ENCODE peak calls at places on chromosomes 7 and 10, in six cellular contexts. G is A549, Q is Peyer's patch, Y is IMR-90, N is breast epithelium, M is upper lobe of left lung. Z is an unnamed sample.

GRCh38 chr7:123432601-123433000 is 101.8 kb downstream of the IQUB start:
- DNase-seq in M (no peak), Y (no peak), G (no peak), Q (no peak), N (no peak), Z (no peak)

GRCh38 chr7:85529197-85529596 is 342.3 kb upstream of the SEMA3D start:
- DNase-seq in N (no peak), G (no peak), M (no peak), Y (peak; percentile 44), Q (no peak), Z (no peak)

GRCh38 chr10:62024026-62024701 is 122.7 kb downstream of the ARID5B start:
- DNase-seq in G (no peak), M (no peak), Q (no peak), N (no peak), Y (no peak), Z (no peak)

GRCh38 chr7:36084485-36085091 is 68.5 kb upstream of the EEPD1 start:
- DNase-seq in G (peak; percentile 53), Q (no peak), Y (peak; percentile 41), N (no peak), M (peak; percentile 68), Z (no peak)

GRCh38 chr7:141654551-141654950 is 47.4 kb downstream of the DENND11 start:
- DNase-seq in Y (peak; percentile 69), G (peak; percentile 67), M (no peak), Q (peak; percentile 60), N (no peak), Z (no peak)

GRCh38 chr7:136308230-136308629 is 331.1 kb upstream of the MTPN start:
- DNase-seq in G (no peak), Q (no peak), M (no peak), N (no peak), Y (no peak), Z (no peak)

GRCh38 chr10:51046668-51047067 is 27.6 kb upstream of the PRKG1 start:
- DNase-seq in N (no peak), Q (no peak), M (no peak), G (no peak), Y (no peak), Z (no peak)

GRCh38 chr10:79266092-79266491 is 81.2 kb upstream of the PPIF start:
- DNase-seq in Y (no peak), N (no peak), M (no peak), Q (peak; percentile 70), G (no peak), Z (no peak)

GRCh38 chr7:129376778-129377700 is 57.2 kb upstream of the STRIP2 start:
- DNase-seq in N (no peak), Y (peak; percentile 65), M (no peak), G (no peak), Q (no peak), Z (no peak)

GRCh38 chr7:139471740-139472353 is 11.6 kb downstream of the KLRG2 start:
- DNase-seq in Q (no peak), M (no peak), N (no peak), Y (peak; percentile 57), G (peak; percentile 44), Z (no peak)

GRCh38 chr10:37747081-37747480 is 110.3 kb downstream of the ZNF248 start:
- DNase-seq in Y (no peak), G (no peak), M (no peak), Q (no peak), N (no peak), Z (no peak)

GRCh38 chr7:5557920-5558401 is 134.3 kb upstream of the TNRC18 start:
- DNase-seq in Q (peak; percentile 52), G (no peak), Y (peak; percentile 11), M (peak; percentile 86), N (peak; percentile 62), Z (no peak)

GRCh38 chr7:138008588-138009349 is 6.9 kb upstream of the CREB3L2 start:
- DNase-seq in Q (no peak), N (no peak), Y (peak; percentile 68), M (no peak), G (peak; percentile 36), Z (no peak)

GRCh38 chr7:152523916-152524315 is 88.1 kb upstream of the KMT2C start:
- DNase-seq in Y (no peak), N (no peak), Q (no peak), M (peak; percentile 23), G (no peak), Z (no peak)

GRCh38 chr7:130367088-130367755 is 13.1 kb upstream of the CPA1 start:
- DNase-seq in Y (no peak), Q (no peak), N (no peak), M (no peak), G (no peak), Z (no peak)

GRCh38 chr10:59595584-59595983 is 114.1 kb downstream of the SLC16A9 start:
- DNase-seq in M (no peak), Y (no peak), N (no peak), G (no peak), Q (no peak), Z (no peak)

GRCh38 chr10:93742633-93743349 is 14.9 kb upstream of the LGI1 start:
- DNase-seq in Q (no peak), G (no peak), M (no peak), N (no peak), Y (no peak), Z (no peak)

DNA sequence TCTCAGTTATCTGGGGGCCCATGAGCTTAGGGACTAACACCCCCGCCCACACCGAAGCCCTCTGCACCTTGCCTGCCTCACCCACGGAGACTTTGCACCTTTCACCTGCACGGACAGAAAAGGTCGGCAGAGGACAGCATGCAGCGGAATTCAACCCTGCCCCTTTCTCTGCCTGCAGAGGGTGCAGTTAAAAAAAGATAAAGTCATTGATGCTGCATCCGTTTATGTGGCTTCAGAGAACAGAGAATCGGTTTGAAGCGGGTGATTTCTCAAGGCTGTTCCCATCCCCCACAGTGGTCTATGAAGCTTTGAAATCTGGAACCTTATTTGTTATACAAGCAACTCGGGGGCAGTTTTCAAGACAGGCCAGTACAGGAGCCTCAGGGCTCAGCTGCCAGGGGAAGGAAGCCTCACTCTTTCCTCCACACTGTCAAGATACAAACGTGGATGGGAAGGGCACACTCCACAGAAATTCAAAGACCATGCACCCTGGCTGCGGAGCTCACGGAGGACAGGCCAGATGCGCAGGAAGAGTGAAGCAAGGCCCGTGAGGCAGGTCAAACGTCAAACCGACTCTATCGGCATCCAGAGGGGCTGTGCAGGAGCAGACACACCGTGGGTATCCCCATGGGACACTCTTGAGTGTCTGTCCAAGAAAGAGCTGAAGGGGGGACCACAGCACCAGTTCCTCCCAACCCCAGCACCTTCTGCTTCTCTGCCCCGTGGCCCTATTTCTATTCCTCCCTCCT is 66.3 kb downstream of the INSIG1 start:
- DNase-seq in N (no peak), Y (no peak), G (no peak), Q (no peak), M (no peak), Z (no peak)
- TF ChIP-seq POLR2A in N (no peak), Y (no peak), G (no peak), Q (no peak), M (no peak), Z (no peak)

DNA sequence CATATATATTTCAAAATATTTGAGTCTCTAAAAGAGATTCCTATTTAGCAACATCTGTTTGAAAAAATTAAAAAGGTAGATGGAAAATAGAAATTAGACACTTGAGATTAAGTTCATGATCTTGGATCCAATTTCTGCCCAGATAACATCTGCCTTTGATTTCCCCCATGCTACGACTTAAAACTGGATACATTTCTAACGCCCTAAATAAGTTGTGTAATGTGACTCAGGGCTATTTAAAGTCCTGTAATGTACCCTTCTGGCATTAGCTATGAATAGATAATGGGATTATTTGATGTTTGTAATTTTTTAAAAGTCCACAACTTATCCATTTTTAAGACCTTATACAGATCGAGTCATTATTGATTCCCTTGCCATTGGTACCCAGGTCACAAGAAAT is 23.4 kb downstream of the CFAP43 start:
- DNase-seq in M (no peak), Y (no peak), G (no peak), Q (no peak), N (no peak), Z (no peak)
- H3K4me1 ChIP-seq in M (no peaks in the 10 kb centered on the region), Y (no peaks in the 10 kb centered on the region), G (no peaks in the 10 kb centered on the region), Q (no peaks in the 10 kb centered on the region), N (no peaks in the 10 kb centered on the region), Z (no peaks in the 10 kb centered on the region)

GRCh38 chr10:29409241-29410051 is 120.6 kb downstream of the LYZL1 start:
- DNase-seq in Y (peak; percentile 61), N (peak; percentile 74), M (peak; percentile 94), Q (peak; percentile 33), G (peak; percentile 80), Z (no peak)
- TF ChIP-seq POLR2A in Y (peak; percentile 76), N (peak; percentile 41), M (peak; percentile 87), Q (peak; percentile 84), G (peak; percentile 91), Z (peak; percentile 36)

GRCh38 chr10:33358016-33358415 is 23.5 kb upstream of the NRP1 start:
- DNase-seq in Y (no peak), G (no peak), M (no peak), Q (no peak), N (no peak), Z (no peak)

GRCh38 chr10:33353334-33353733 is 18.9 kb upstream of the NRP1 start:
- DNase-seq in G (no peak), Y (no peak), N (no peak), Q (no peak), M (no peak), Z (no peak)

GRCh38 chr10:33353853-33354252 is 19.4 kb upstream of the NRP1 start:
- DNase-seq in Y (no peak), N (no peak), M (no peak), G (no peak), Q (no peak), Z (no peak)

GRCh38 chr10:33352631-33353030 is 18.2 kb upstream of the NRP1 start:
- DNase-seq in M (no peak), Q (no peak), G (no peak), N (no peak), Y (no peak), Z (no peak)

GRCh38 chr10:33355267-33355666 is 20.8 kb upstream of the NRP1 start:
- DNase-seq in Q (no peak), G (no peak), N (no peak), Y (no peak), M (no peak), Z (no peak)
- H3K4me1 ChIP-seq in Q (no peaks in the 10 kb centered on the region), G (peaks cover 12% of the 10 kb centered on the region), N (no peaks in the 10 kb centered on the region), Y (peaks cover 4% of the 10 kb centered on the region), M (no peaks in the 10 kb centered on the region), Z (no peaks in the 10 kb centered on the region)

DNA sequence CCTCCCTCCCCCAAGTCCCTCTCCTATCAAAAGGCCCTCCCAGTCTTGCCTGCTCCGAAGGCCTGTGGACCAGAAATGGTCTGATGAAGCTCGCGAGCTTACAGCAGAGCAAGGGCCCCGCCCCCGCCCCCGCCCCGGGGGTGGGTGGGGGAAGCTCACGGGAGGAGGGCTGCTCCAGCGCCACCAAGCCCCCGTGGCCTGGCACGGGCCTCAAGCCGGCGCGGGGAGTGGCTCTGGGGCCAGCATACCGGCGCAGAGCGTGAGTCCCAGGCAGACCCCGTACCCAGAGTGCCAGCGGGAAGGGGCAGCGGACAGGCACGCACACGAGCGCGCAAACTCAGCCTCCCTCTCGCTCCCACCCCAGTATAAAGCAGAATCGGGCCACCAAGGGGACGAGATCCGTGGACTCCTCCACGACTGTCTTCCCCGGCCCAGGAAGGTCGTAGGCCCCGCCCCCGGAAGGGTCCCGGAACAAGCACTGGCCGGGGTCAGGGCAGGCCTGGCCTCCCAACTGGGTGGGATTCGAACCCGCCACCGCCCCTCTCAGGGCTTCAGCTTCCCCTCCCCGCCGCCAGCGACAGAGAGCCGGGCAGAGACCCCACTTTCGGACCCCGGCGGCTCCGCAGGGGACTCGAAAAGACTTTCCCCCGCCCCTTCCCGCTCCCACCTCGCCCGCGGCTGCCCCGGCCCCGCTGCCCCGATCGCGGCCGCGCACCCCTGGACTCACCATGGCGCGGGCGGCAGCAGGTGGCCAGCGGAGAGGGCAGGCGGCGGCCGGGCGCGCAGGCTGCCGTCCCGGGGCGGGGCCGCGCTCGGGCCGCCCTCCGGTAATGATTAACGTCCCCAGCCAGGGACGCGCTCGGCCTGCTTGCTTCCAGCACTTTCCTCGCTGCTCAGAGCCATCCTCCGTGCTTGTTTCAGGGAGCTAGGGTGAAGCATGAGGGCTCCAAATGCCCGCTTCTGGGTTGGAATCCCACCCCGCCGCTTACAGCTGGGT is at the start of gene PCBD1:
- DNase-seq in Q (peak; percentile 86), Y (peak; percentile 36), G (peak; percentile 77), M (peak; percentile 97), N (no peak), Z (no peak)
- TF ChIP-seq POLR2A in Q (peak; percentile 48), Y (no peak), G (peak; percentile 85), M (peak; percentile 31), N (no peak), Z (no peak)

Z was measured in vagina.